ENCODE peak calls at places on chromosomes 4 and X, in five cellular contexts. V, U, A, I and B are unnamed samples.

GRCh38 chr4:27861802-27862201 is 1001.2 kb downstream of the STIM2 start:
- DNase-seq in V (no peak), U (no peak), A (no peak), I (peak), B (peak)

GRCh38 chr4:165592386-165592785 is 213.6 kb downstream of the CPE start:
- DNase-seq in V (no peak), U (no peak), A (no peak), I (no peak), B (peak)

GRCh38 chrX:134718329-134719317 is 60.4 kb upstream of the PLAC1 start:
- DNase-seq in V (peak), U (no peak), A (no peak), I (peak), B (peak)

GRCh38 chr4:165343353-165344191 is 16.1 kb downstream of the MSMO1 start:
- DNase-seq in V (no peak), U (peak), A (no peak), I (no peak), B (no peak)

GRCh38 chr4:71417150-71417549 is 78.3 kb downstream of the SLC4A4 start:
- DNase-seq in V (no peak), U (no peak), A (no peak), I (no peak), B (no peak)

GRCh38 chr4:148445071-148445902 is 3.1 kb upstream of the NR3C2 start:
- DNase-seq in V (peak), U (peak), A (peak), I (no peak), B (no peak)

GRCh38 chrX:121356850-121357171 is 309.4 kb downstream of the GLUD2 start:
- DNase-seq in V (no peak), U (no peak), A (no peak), I (no peak), B (no peak)

GRCh38 chr4:14269824-14270223 is 642.3 kb upstream of the BOD1L1 start:
- DNase-seq in V (no peak), U (no peak), A (no peak), I (no peak), B (no peak)

GRCh38 chr4:8543623-8544022 is 36.6 kb upstream of the GPR78 start:
- DNase-seq in V (no peak), U (no peak), A (no peak), I (no peak), B (no peak)

GRCh38 chrX:24879679-24880078 is 136.1 kb downstream of the ARX start:
- DNase-seq in V (no peak), U (no peak), A (no peak), I (no peak), B (no peak)
- H3K4me2 ChIP-seq in V (no peak), U (peak), A (no peak), I (no peak), B (no peak)

GRCh38 chr4:95536650-95537049 is 12.1 kb downstream of the UNC5C start:
- DNase-seq in V (no peak), U (no peak), A (no peak), I (peak), B (no peak)

GRCh38 chr4:95539056-95539455 is 9.7 kb downstream of the UNC5C start:
- DNase-seq in V (no peak), U (no peak), A (no peak), I (peak), B (no peak)

GRCh38 chr4:95537967-95538485 is 10.7 kb downstream of the UNC5C start:
- DNase-seq in V (no peak), U (no peak), A (no peak), I (no peak), B (no peak)

GRCh38 chr4:95535180-95535579 is 13.6 kb downstream of the UNC5C start:
- DNase-seq in V (no peak), U (no peak), A (no peak), I (no peak), B (no peak)

GRCh38 chr4:95537181-95537580 is 11.6 kb downstream of the UNC5C start:
- DNase-seq in V (no peak), U (no peak), A (no peak), I (peak), B (peak)
- H3K4me2 ChIP-seq in V (no peak), U (no peak), A (no peak), I (peak), B (no peak)

DNA sequence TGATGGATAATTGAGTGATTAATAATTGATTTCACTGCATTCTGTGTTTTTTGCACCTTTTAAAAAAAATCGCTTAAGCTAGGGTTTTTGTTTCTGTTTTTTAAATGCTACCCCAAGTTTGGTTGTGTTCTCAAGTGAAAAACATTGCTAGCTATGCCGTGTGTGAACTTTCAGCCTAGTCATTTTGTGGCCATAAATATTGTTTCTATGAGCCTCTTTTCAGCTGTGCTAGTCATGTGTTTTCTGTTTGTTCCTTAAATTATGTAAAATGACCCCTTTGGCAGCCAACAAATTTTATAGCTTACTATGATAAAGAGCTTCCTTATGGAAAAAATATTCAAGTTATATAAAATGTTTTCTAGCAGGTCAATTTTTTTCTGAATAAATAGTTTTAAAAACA is 59.1 kb downstream of the GALNT7 start:
- DNase-seq in V (no peak), U (no peak), A (no peak), I (no peak), B (no peak)
- H3K4me2 ChIP-seq in V (no peak), U (no peak), A (no peak), I (no peak), B (no peak)

DNA sequence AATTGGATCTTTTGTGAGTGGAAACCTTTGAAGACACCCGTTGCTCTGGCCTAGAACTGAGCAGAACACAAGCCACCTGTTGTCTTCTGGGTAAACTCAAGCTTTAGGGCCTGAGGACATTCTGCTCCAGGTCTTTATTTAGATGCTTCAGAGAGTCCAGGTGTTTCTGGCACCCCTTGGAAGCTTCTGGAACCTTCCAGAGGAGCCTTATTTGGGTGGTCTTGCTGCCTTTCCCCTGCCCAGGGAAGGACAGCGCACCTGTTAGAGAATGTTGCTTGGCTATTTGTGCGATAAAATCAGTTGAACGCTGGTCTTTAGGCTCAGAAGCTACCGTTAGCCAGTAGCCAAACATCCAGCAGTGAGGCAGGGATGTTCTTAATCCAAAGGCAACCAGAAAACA is 3.0 kb downstream of the ZNF275 start:
- DNase-seq in V (no peak), U (no peak), A (no peak), I (no peak), B (no peak)
- H3K4me2 ChIP-seq in V (no peak), U (no peak), A (no peak), I (no peak), B (no peak)

DNA sequence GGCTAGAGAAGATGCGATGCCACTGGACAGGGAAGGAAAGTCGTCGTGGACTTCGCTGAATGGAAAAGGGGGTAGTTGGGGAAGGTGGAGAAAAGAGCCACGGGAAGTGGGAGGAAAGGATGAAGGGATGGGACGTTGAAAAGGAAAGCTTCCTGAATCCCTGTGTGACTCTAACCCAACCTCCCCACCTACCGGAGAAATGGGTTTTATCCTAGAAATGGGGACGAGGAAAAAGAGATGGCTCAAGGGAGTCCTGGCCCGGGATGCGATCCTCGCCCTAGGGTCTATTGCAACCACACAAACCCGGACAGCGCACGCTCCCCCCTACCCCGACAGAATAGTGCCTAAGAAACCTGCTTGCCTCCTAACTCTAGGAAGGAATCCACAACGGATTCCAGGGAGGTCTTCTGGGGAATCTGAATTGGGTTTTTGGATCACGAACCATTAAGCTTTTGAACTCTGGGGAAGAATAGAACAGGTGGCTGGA is 738 bp upstream of the TSPAN5 start:
- DNase-seq in V (no peak), U (peak), A (peak), I (peak), B (peak)
- H3K4me2 ChIP-seq in V (peak), U (peak), A (peak), I (peak), B (peak)